ENCODE peak calls at places on chromosomes 13 and 19, in four cellular contexts. F is GM12878, Q is neuronal stem cell, P is neural progenitor cell. N is an unnamed sample.

GRCh38 chr13:40974460-40975407 is 44.4 kb downstream of the ELF1 start:
- DNase-seq in F (no peak), Q (peak; percentile 12), P (peak; percentile 66), N (no peak)

GRCh38 chr19:23916991-23917390 is 2.3 kb downstream of the ZNF726 start:
- DNase-seq in F (no peak), Q (no peak), P (no peak), N (no peak)

GRCh38 chr19:49866933-49867782 is at the start of gene PNKP:
- DNase-seq in F (no peak), Q (peak; percentile 87), P (peak; percentile 93), N (no peak)

GRCh38 chr19:51168571-51169282 is 26.6 kb downstream of the SIGLEC7 start:
- DNase-seq in F (no peak), Q (no peak), P (no peak), N (no peak)

GRCh38 chr19:8371011-8371804 is 7.3 kb downstream of the ANGPTL4 start:
- DNase-seq in F (no peak), Q (no peak), P (no peak), N (no peak)

GRCh38 chr13:100443998-100444328 is 144.6 kb downstream of the GGACT start:
- DNase-seq in F (no peak), Q (no peak), P (no peak), N (no peak)

GRCh38 chr13:44694842-44695241 is 118.7 kb upstream of the TSC22D1 start:
- DNase-seq in F (no peak), Q (no peak), P (no peak), N (no peak)

GRCh38 chr13:23506071-23506820 is 64.0 kb upstream of the TNFRSF19 start:
- DNase-seq in F (no peak), Q (no peak), P (no peak), N (no peak)

GRCh38 chr13:65913173-65913572 is 1317.0 kb downstream of the PCDH9 start:
- DNase-seq in F (no peak), Q (no peak), P (no peak), N (no peak)

GRCh38 chr19:6187374-6187773 is 51.9 kb downstream of the ACSBG2 start:
- DNase-seq in F (no peak), Q (no peak), P (no peak), N (no peak)
- H3K4me1 ChIP-seq in F (no peaks in the 10 kb centered on the region), Q (no peaks in the 10 kb centered on the region), P (no peaks in the 10 kb centered on the region), N (no peaks in the 10 kb centered on the region)

GRCh38 chr13:51869921-51870320 is 8.2 kb downstream of the CCDC70 start:
- DNase-seq in F (no peak), Q (no peak), P (no peak), N (no peak)
- H3K4me2 ChIP-seq in F (no peak overlapping the region), Q (no peak overlapping the region), P (no peak overlapping the region), N (no peak overlapping the region)

GRCh38 chr13:82147526-82147925 is 1734.7 kb downstream of the SLITRK1 start:
- DNase-seq in F (no peak), Q (no peak), P (no peak), N (no peak)
- H3K27ac ChIP-seq in F (no peak overlapping the region), Q (no peak overlapping the region), P (no peak overlapping the region), N (no peak overlapping the region)

DNA sequence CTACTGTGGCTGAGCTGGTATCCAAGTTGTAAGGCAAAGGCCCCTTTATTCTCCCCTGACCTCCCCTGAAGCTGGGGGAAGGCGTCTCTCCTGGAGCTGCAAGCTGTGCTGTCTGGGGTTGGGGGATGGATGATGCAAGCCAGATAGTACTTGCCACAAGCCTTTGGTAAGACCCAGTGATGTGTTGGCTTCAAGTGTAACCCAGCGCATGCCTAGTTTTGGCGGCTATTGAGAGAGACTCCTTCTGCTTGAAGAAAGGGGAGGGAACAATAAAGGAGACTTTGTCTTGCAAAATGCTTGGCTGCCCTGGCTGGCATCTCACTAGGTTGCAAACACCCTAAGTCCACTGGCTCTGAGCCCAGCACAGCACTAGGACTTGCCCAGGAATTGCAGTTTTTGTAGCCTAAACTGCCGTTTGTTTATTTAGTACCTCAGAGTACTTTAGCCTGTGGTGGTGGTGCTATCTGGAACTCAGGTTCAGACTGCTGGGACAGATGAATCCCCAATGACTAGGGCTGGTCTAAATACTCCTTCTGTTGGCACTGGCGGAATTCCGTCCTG is 108.2 kb downstream of the TNFSF13B start:
- DNase-seq in F (no peak), Q (no peak), P (no peak), N (no peak)
- H3K4me1 ChIP-seq in F (no peaks in the 10 kb centered on the region), Q (no peaks in the 10 kb centered on the region), P (no peaks in the 10 kb centered on the region), N (no peaks in the 10 kb centered on the region)

GRCh38 chr13:51560336-51560735 is 23.9 kb upstream of the WDFY2 start:
- DNase-seq in F (no peak), Q (no peak), P (no peak), N (no peak)

GRCh38 chr13:51562011-51562671 is 22.1 kb upstream of the WDFY2 start:
- DNase-seq in F (peak; percentile 70), Q (no peak), P (no peak), N (no peak)

GRCh38 chr13:51557423-51557822 is 26.8 kb upstream of the WDFY2 start:
- DNase-seq in F (no peak), Q (no peak), P (no peak), N (no peak)

GRCh38 chr13:51557875-51558604 is 26.2 kb upstream of the WDFY2 start:
- DNase-seq in F (no peak), Q (no peak), P (no peak), N (peak; percentile 50)

DNA sequence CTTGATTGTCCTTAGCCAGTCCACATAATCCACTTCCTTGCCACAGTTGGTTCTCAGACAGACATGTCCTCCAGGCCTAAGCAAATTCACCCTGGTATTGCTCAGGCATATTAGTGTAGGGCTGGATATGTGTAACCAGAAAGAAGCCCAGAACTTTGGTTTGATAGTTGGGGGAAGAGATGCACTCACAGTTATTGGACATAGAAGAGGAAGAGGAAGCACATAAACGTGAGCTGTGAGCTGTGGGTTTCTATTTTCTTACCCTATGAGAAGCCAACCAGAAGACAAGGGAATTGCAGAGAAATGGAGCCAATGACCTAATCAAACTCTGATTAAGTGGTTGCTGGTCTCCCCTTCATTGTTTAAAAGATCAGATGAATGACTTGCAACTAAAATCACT is 24.3 kb upstream of the WDFY2 start:
- DNase-seq in F (no peak), Q (no peak), P (no peak), N (no peak)
- H3K4me2 ChIP-seq in F (peak overlapping the region; percentile 5), Q (no peak overlapping the region), P (no peak overlapping the region), N (no peak overlapping the region)

DNA sequence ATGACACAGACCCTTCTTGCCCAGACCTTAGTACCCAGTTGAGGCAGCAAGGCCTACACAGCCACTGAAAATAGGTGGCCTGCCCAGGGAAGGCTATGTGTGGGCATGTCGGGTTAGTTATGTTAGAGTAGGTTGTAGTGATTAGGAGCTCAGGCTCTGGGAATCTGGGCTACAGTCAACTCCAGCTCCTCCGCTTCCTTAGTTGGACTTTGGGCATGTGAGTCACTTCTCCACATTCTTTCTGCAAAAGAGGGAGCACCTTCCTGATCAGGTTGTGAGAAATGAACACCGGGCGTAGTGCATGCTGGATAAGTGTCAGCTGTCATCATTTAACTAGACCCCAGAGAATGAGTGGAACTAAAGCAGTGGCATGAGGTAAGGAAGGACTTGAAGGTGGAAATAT is 64.8 kb downstream of the ARHGAP35 start:
- DNase-seq in F (no peak), Q (no peak), P (no peak), N (no peak)
- H3K27ac ChIP-seq in F (no peak overlapping the region), Q (peak overlapping the region; percentile 12), P (peak overlapping the region; percentile 34), N (peak overlapping the region; percentile 89)

DNA sequence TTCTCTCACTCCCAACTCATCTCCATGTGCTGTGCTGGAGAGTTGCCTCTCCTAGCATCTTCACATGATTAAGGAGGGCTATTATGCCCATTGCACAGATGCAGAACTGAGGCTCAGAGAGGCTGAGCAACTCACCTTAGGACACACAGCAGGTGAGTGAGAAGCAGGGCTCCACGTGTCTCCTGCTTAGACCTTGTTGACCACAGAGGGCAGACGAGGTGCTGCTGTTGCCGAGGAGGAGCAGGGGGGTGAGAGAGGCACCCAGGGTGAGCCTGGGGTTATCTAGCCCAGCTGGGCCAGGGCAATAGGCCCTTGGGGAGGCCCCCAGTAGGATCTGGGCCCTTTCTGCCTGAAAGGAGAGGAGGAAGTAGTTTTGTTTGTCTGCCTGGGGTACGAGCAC is 2.4 kb upstream of the HSH2D start:
- DNase-seq in F (peak; percentile 75), Q (no peak), P (no peak), N (no peak)
- H3K4me1 ChIP-seq in F (peaks cover 45% of the 10 kb centered on the region), Q (no peaks in the 10 kb centered on the region), P (no peaks in the 10 kb centered on the region), N (peaks cover 5% of the 10 kb centered on the region)

DNA sequence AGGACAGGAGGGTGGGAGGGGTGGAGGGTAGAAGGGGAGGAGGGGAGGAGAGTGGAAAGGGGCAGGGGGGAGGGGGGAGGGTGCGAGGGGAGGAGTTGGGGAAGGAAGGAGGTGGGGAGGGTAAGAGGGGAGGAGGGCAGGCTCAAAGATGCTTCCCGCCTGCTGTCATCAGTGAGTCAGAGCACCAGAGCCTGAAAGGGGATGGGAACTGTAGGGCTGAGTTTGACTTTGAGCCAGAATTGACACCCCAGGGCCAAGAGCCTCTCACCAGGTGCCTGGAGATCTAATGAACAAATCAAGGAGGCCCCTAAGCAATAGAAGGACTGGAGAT is 786.1 kb downstream of the UQCRFS1 start:
- DNase-seq in F (no peak), Q (no peak), P (peak; percentile 16), N (no peak)
- H3K4me2 ChIP-seq in F (no peak overlapping the region), Q (no peak overlapping the region), P (no peak overlapping the region), N (no peak overlapping the region)